ENCODE peak calls at places on chromosomes 7 and 10, in ten cellular contexts. E, S, B, P, V, O, F, G, Y and H are unnamed samples.

GRCh38 chr10:45580371-45580770 is 92.2 kb downstream of the ZFAND4 start:
- DNase-seq in E (no peak), F (no peak), P (no peak), V (no peak), G (no peak), O (no peak), S (no peak), Y (no peak), B (no peak), H (no peak)

GRCh38 chr10:76632158-76633051 is 1005.2 kb downstream of the KCNMA1 start:
- DNase-seq in B (no peak), O (no peak), S (no peak), P (no peak), G (no peak), V (peak), Y (peak), E (no peak), F (peak), H (no peak)

GRCh38 chr10:24008164-24009066 is 200.5 kb upstream of the KIAA1217 start:
- DNase-seq in B (peak), E (no peak), S (peak), V (no peak), O (no peak), Y (no peak), G (no peak), P (no peak), F (no peak), H (no peak)

GRCh38 chr10:12656518-12657142 is 307.3 kb downstream of the CAMK1D start:
- DNase-seq in S (peak), E (no peak), P (peak), O (no peak), G (no peak), Y (no peak), F (no peak), V (no peak), B (peak), H (no peak)

GRCh38 chr7:77531038-77531437 is 6.1 kb upstream of the PTPN12 start:
- DNase-seq in O (no peak), V (no peak), P (no peak), E (no peak), F (no peak), S (no peak), G (no peak), Y (no peak), B (no peak), H (no peak)

GRCh38 chr7:131056007-131056406 is 271.7 kb upstream of the MKLN1 start:
- DNase-seq in Y (no peak), O (no peak), V (no peak), G (no peak), B (peak), P (no peak), E (no peak), S (no peak), F (no peak), H (no peak)

GRCh38 chr7:74598558-74598957 is 59.0 kb upstream of the GTF2I start:
- DNase-seq in O (no peak), F (no peak), B (peak), V (no peak), Y (no peak), P (no peak), S (peak), G (no peak), E (no peak), H (no peak)

GRCh38 chr7:80900583-80901576 is 18.0 kb downstream of the SEMA3C start:
- DNase-seq in F (no peak), P (no peak), G (no peak), S (peak), Y (no peak), B (peak), E (no peak), O (no peak), V (no peak), H (no peak)

GRCh38 chr7:123498651-123499050 is 35.7 kb downstream of the IQUB start:
- DNase-seq in Y (no peak), B (no peak), G (no peak), F (no peak), O (no peak), E (no peak), V (no peak), P (no peak), S (no peak), H (no peak)

GRCh38 chr7:158407581-158408331 is 179.9 kb downstream of the PTPRN2 start:
- DNase-seq in B (peak), Y (peak), O (no peak), F (no peak), G (no peak), E (no peak), V (no peak), P (no peak), S (peak), H (no peak)

GRCh38 chr10:49371967-49372366 is 23.9 kb downstream of the DRGX start:
- DNase-seq in P (no peak), Y (no peak), G (no peak), V (no peak), S (no peak), E (no peak), F (no peak), O (no peak), B (no peak), H (no peak)

GRCh38 chr10:117960345-117960744 is 86.4 kb downstream of the RAB11FIP2 start:
- DNase-seq in G (no peak), P (no peak), E (no peak), V (no peak), S (no peak), B (peak), Y (no peak), O (no peak), F (no peak), H (no peak)

GRCh38 chr10:3861785-3862184 is 76.8 kb upstream of the KLF6 start:
- DNase-seq in V (no peak), Y (no peak), O (no peak), S (no peak), E (no peak), B (no peak), P (no peak), F (no peak), G (no peak), H (no peak)

GRCh38 chr10:71312220-71312619 is 6.8 kb upstream of the SLC29A3 start:
- DNase-seq in O (no peak), F (no peak), Y (no peak), B (no peak), S (no peak), G (no peak), V (no peak), E (no peak), P (no peak), H (no peak)

GRCh38 chr7:51645707-51646298 is 329.2 kb upstream of the COBL start:
- DNase-seq in E (no peak), F (no peak), Y (no peak), G (no peak), P (no peak), O (no peak), S (no peak), B (no peak), V (no peak), H (no peak)

GRCh38 chr10:129742742-129743550 is 221.1 kb downstream of the EBF3 start:
- DNase-seq in E (peak), F (peak), O (no peak), G (no peak), P (no peak), Y (no peak), S (no peak), V (no peak), B (no peak), H (no peak)

GRCh38 chr10:22539579-22540160 is 174.7 kb downstream of the PIP4K2A start:
- DNase-seq in F (no peak), E (no peak), O (no peak), B (no peak), G (no peak), S (no peak), P (no peak), V (no peak), Y (no peak), H (no peak)